ENCODE peak calls at places on chromosome 17, in ten cellular contexts. One of them, this sample, is unnamed.

GRCh38 chr17:59565959-59566324 is 532 bp downstream of the DHX40 start:
- DNase-seq in Karpas-422: peak; percentile 89
- DNase-seq in cardiac muscle cell: peak; percentile 82
- DNase-seq in heart left ventricle: peak; percentile 23
- DNase-seq in RWPE2: peak; percentile 59
- DNase-seq in endothelial cell of umbilical vein: peak; percentile 79
- DNase-seq in prostate gland: peak; percentile 15
- DNase-seq in PC-9: peak; percentile 75
- DNase-seq in NT2/D1: peak; percentile 43
- DNase-seq in dorsolateral prefrontal cortex: peak; percentile 75
- DNase-seq in this sample: peak; percentile 82

GRCh38 chr17:9371019-9371418 is 204.6 kb downstream of the STX8 start:
- DNase-seq in Karpas-422: peak; percentile 75
- DNase-seq in cardiac muscle cell: peak; percentile 69
- DNase-seq in heart left ventricle: peak; percentile 17
- DNase-seq in RWPE2: no peak
- DNase-seq in endothelial cell of umbilical vein: peak; percentile 78
- DNase-seq in prostate gland: no peak
- DNase-seq in PC-9: peak; percentile 58
- DNase-seq in NT2/D1: no peak
- DNase-seq in dorsolateral prefrontal cortex: no peak
- DNase-seq in this sample: peak; percentile 93

GRCh38 chr17:57438031-57438731 is 181.9 kb downstream of the MSI2 start:
- DNase-seq in Karpas-422: peak; percentile 51
- DNase-seq in cardiac muscle cell: no peak
- DNase-seq in heart left ventricle: no peak
- DNase-seq in RWPE2: no peak
- DNase-seq in endothelial cell of umbilical vein: no peak
- DNase-seq in prostate gland: no peak
- DNase-seq in PC-9: no peak
- DNase-seq in NT2/D1: no peak
- DNase-seq in dorsolateral prefrontal cortex: no peak
- DNase-seq in this sample: no peak

GRCh38 chr17:60315650-60316049 is 76.3 kb downstream of the USP32 start:
- DNase-seq in Karpas-422: no peak
- DNase-seq in cardiac muscle cell: no peak
- DNase-seq in heart left ventricle: no peak
- DNase-seq in RWPE2: no peak
- DNase-seq in endothelial cell of umbilical vein: no peak
- DNase-seq in prostate gland: no peak
- DNase-seq in PC-9: no peak
- DNase-seq in NT2/D1: no peak
- DNase-seq in dorsolateral prefrontal cortex: no peak
- DNase-seq in this sample: no peak

GRCh38 chr17:34370997-34371395 is 8.0 kb upstream of the CCL1 start:
- DNase-seq in Karpas-422: no peak
- DNase-seq in cardiac muscle cell: no peak
- DNase-seq in heart left ventricle: no peak
- DNase-seq in RWPE2: no peak
- DNase-seq in endothelial cell of umbilical vein: no peak
- DNase-seq in prostate gland: peak; percentile 39
- DNase-seq in PC-9: no peak
- DNase-seq in NT2/D1: no peak
- DNase-seq in dorsolateral prefrontal cortex: no peak
- DNase-seq in this sample: no peak

GRCh38 chr17:43003542-43004172 is 2.9 kb upstream of the IFI35 start:
- DNase-seq in Karpas-422: peak; percentile 61
- DNase-seq in cardiac muscle cell: peak; percentile 52
- DNase-seq in heart left ventricle: no peak
- DNase-seq in RWPE2: no peak
- DNase-seq in endothelial cell of umbilical vein: no peak
- DNase-seq in prostate gland: no peak
- DNase-seq in PC-9: peak; percentile 77
- DNase-seq in NT2/D1: no peak
- DNase-seq in dorsolateral prefrontal cortex: no peak
- DNase-seq in this sample: no peak

GRCh38 chr17:66221343-66221742 is 7.9 kb downstream of the APOH start:
- DNase-seq in Karpas-422: no peak
- DNase-seq in cardiac muscle cell: no peak
- DNase-seq in heart left ventricle: no peak
- DNase-seq in RWPE2: no peak
- DNase-seq in endothelial cell of umbilical vein: no peak
- DNase-seq in prostate gland: no peak
- DNase-seq in PC-9: no peak
- DNase-seq in NT2/D1: no peak
- DNase-seq in dorsolateral prefrontal cortex: no peak
- DNase-seq in this sample: no peak

GRCh38 chr17:7393613-7394451 is 493 bp downstream of the PLSCR3 start:
- DNase-seq in Karpas-422: peak; percentile 83
- DNase-seq in cardiac muscle cell: peak; percentile 16
- DNase-seq in heart left ventricle: no peak
- DNase-seq in RWPE2: peak; percentile 72
- DNase-seq in endothelial cell of umbilical vein: no peak
- DNase-seq in prostate gland: no peak
- DNase-seq in PC-9: no peak
- DNase-seq in NT2/D1: no peak
- DNase-seq in dorsolateral prefrontal cortex: no peak
- DNase-seq in this sample: no peak

GRCh38 chr17:50954641-50955121 is 88.5 kb upstream of the TOB1 start:
- DNase-seq in Karpas-422: no peak
- DNase-seq in cardiac muscle cell: no peak
- DNase-seq in heart left ventricle: no peak
- DNase-seq in RWPE2: no peak
- DNase-seq in endothelial cell of umbilical vein: no peak
- DNase-seq in prostate gland: no peak
- DNase-seq in PC-9: peak; percentile 11
- DNase-seq in NT2/D1: no peak
- DNase-seq in dorsolateral prefrontal cortex: no peak
- DNase-seq in this sample: no peak

GRCh38 chr17:65022751-65023421 is 33.7 kb downstream of the GNA13 start:
- DNase-seq in Karpas-422: no peak
- DNase-seq in cardiac muscle cell: peak; percentile 20
- DNase-seq in heart left ventricle: no peak
- DNase-seq in RWPE2: no peak
- DNase-seq in endothelial cell of umbilical vein: peak; percentile 40
- DNase-seq in prostate gland: no peak
- DNase-seq in PC-9: peak; percentile 66
- DNase-seq in NT2/D1: no peak
- DNase-seq in dorsolateral prefrontal cortex: no peak
- DNase-seq in this sample: peak; percentile 36

GRCh38 chr17:7322520-7323194 is 6.5 kb downstream of the NEURL4 start:
- DNase-seq in Karpas-422: no peak
- DNase-seq in cardiac muscle cell: no peak
- DNase-seq in heart left ventricle: no peak
- DNase-seq in RWPE2: no peak
- DNase-seq in endothelial cell of umbilical vein: no peak
- DNase-seq in prostate gland: no peak
- DNase-seq in PC-9: no peak
- DNase-seq in NT2/D1: no peak
- DNase-seq in dorsolateral prefrontal cortex: no peak
- DNase-seq in this sample: no peak

GRCh38 chr17:43695968-43696865 is 34.5 kb upstream of the MEOX1 start:
- DNase-seq in Karpas-422: no peak
- DNase-seq in cardiac muscle cell: peak; percentile 64
- DNase-seq in heart left ventricle: peak; percentile 60
- DNase-seq in RWPE2: no peak
- DNase-seq in endothelial cell of umbilical vein: no peak
- DNase-seq in prostate gland: no peak
- DNase-seq in PC-9: no peak
- DNase-seq in NT2/D1: no peak
- DNase-seq in dorsolateral prefrontal cortex: no peak
- DNase-seq in this sample: no peak

GRCh38 chr17:37438141-37438540 is 31.5 kb downstream of the TADA2A start:
- DNase-seq in Karpas-422: no peak
- DNase-seq in cardiac muscle cell: no peak
- DNase-seq in heart left ventricle: no peak
- DNase-seq in RWPE2: no peak
- DNase-seq in endothelial cell of umbilical vein: peak; percentile 23
- DNase-seq in prostate gland: no peak
- DNase-seq in PC-9: no peak
- DNase-seq in NT2/D1: no peak
- DNase-seq in dorsolateral prefrontal cortex: no peak
- DNase-seq in this sample: no peak

GRCh38 chr17:2023256-2023655 is 1.9 kb downstream of the RTN4RL1 start:
- DNase-seq in Karpas-422: no peak
- DNase-seq in cardiac muscle cell: no peak
- DNase-seq in heart left ventricle: no peak
- DNase-seq in RWPE2: no peak
- DNase-seq in endothelial cell of umbilical vein: no peak
- DNase-seq in prostate gland: no peak
- DNase-seq in PC-9: no peak
- DNase-seq in NT2/D1: no peak
- DNase-seq in dorsolateral prefrontal cortex: no peak
- DNase-seq in this sample: no peak

GRCh38 chr17:82212331-82213250 is at the start of gene CCDC57:
- DNase-seq in Karpas-422: peak; percentile 93
- DNase-seq in cardiac muscle cell: peak; percentile 89
- DNase-seq in heart left ventricle: peak; percentile 87
- DNase-seq in RWPE2: peak; percentile 82
- DNase-seq in endothelial cell of umbilical vein: peak; percentile 62
- DNase-seq in prostate gland: peak; percentile 58
- DNase-seq in PC-9: no peak
- DNase-seq in NT2/D1: no peak
- DNase-seq in dorsolateral prefrontal cortex: peak; percentile 85
- DNase-seq in this sample: no peak

GRCh38 chr17:7440823-7441174 is 1.5 kb downstream of the FGF11 start:
- DNase-seq in Karpas-422: no peak
- DNase-seq in cardiac muscle cell: peak; percentile 26
- DNase-seq in heart left ventricle: no peak
- DNase-seq in RWPE2: peak; percentile 72
- DNase-seq in endothelial cell of umbilical vein: peak; percentile 22
- DNase-seq in prostate gland: no peak
- DNase-seq in PC-9: no peak
- DNase-seq in NT2/D1: no peak
- DNase-seq in dorsolateral prefrontal cortex: no peak
- DNase-seq in this sample: no peak

GRCh38 chr17:19329136-19329535 is 33.4 kb downstream of the B9D1 start:
- DNase-seq in Karpas-422: no peak
- DNase-seq in cardiac muscle cell: no peak
- DNase-seq in heart left ventricle: no peak
- DNase-seq in RWPE2: no peak
- DNase-seq in endothelial cell of umbilical vein: no peak
- DNase-seq in prostate gland: no peak
- DNase-seq in PC-9: no peak
- DNase-seq in NT2/D1: no peak
- DNase-seq in dorsolateral prefrontal cortex: no peak
- DNase-seq in this sample: no peak

GRCh38 chr17:64781810-64782555 is 119.9 kb upstream of the SMURF2 start:
- DNase-seq in Karpas-422: no peak
- DNase-seq in cardiac muscle cell: no peak
- DNase-seq in heart left ventricle: no peak
- DNase-seq in RWPE2: no peak
- DNase-seq in endothelial cell of umbilical vein: no peak
- DNase-seq in prostate gland: no peak
- DNase-seq in PC-9: no peak
- DNase-seq in NT2/D1: no peak
- DNase-seq in dorsolateral prefrontal cortex: no peak
- DNase-seq in this sample: no peak

GRCh38 chr17:7440113-7440822 is 956 bp downstream of the FGF11 start:
- DNase-seq in Karpas-422: peak; percentile 68
- DNase-seq in cardiac muscle cell: no peak
- DNase-seq in heart left ventricle: peak; percentile 54
- DNase-seq in RWPE2: peak; percentile 79
- DNase-seq in endothelial cell of umbilical vein: peak; percentile 26
- DNase-seq in prostate gland: peak; percentile 44
- DNase-seq in PC-9: no peak
- DNase-seq in NT2/D1: no peak
- DNase-seq in dorsolateral prefrontal cortex: no peak
- DNase-seq in this sample: no peak

GRCh38 chr17:40816569-40816968 is 5.8 kb downstream of the KRT10 start:
- DNase-seq in Karpas-422: no peak
- DNase-seq in cardiac muscle cell: no peak
- DNase-seq in heart left ventricle: no peak
- DNase-seq in RWPE2: no peak
- DNase-seq in endothelial cell of umbilical vein: no peak
- DNase-seq in prostate gland: no peak
- DNase-seq in PC-9: no peak
- DNase-seq in NT2/D1: no peak
- DNase-seq in dorsolateral prefrontal cortex: no peak
- DNase-seq in this sample: no peak
- H3K27me3 ChIP-seq in Karpas-422: no peaks in the 10 kb centered on the region
- H3K27me3 ChIP-seq in cardiac muscle cell: peaks cover 49% of the 10 kb centered on the region
- H3K27me3 ChIP-seq in heart left ventricle: peaks cover 6% of the 10 kb centered on the region
- H3K27me3 ChIP-seq in RWPE2: no peaks in the 10 kb centered on the region
- H3K27me3 ChIP-seq in endothelial cell of umbilical vein: peaks cover 4% of the 10 kb centered on the region
- H3K27me3 ChIP-seq in prostate gland: no peaks in the 10 kb centered on the region
- H3K27me3 ChIP-seq in PC-9: no peaks in the 10 kb centered on the region
- H3K27me3 ChIP-seq in NT2/D1: no peaks in the 10 kb centered on the region
- H3K27me3 ChIP-seq in dorsolateral prefrontal cortex: no peaks in the 10 kb centered on the region
- H3K27me3 ChIP-seq in this sample: no peaks in the 10 kb centered on the region

DNA sequence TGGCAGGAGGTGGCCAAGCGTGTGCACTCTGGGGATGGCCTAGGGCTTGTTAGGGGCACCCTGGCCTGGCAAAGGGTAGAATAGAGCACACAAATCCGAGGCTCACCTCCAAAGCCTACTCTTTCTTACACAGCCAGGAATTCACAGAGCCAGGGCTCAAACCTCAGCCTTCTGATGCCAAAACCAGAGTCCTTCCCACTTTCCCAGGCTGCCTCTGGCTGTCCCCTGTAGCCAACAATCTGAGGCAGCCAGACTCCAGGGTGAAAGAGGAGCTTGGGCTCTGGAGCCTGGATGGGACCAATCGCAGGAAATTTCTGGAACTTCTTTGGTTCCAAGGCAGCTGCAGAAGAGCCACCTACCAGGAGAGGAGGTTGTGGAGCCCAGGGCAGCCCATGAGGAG is 127.9 kb downstream of the COPRS start:
- DNase-seq in Karpas-422: no peak
- DNase-seq in cardiac muscle cell: no peak
- DNase-seq in heart left ventricle: no peak
- DNase-seq in RWPE2: no peak
- DNase-seq in endothelial cell of umbilical vein: no peak
- DNase-seq in prostate gland: no peak
- DNase-seq in PC-9: no peak
- DNase-seq in NT2/D1: no peak
- DNase-seq in dorsolateral prefrontal cortex: no peak
- DNase-seq in this sample: no peak
- H3K27me3 ChIP-seq in Karpas-422: no peaks in the 10 kb centered on the region
- H3K27me3 ChIP-seq in cardiac muscle cell: no peaks in the 10 kb centered on the region
- H3K27me3 ChIP-seq in heart left ventricle: no peaks in the 10 kb centered on the region
- H3K27me3 ChIP-seq in RWPE2: no peaks in the 10 kb centered on the region
- H3K27me3 ChIP-seq in endothelial cell of umbilical vein: no peaks in the 10 kb centered on the region
- H3K27me3 ChIP-seq in prostate gland: no peaks in the 10 kb centered on the region
- H3K27me3 ChIP-seq in PC-9: no peaks in the 10 kb centered on the region
- H3K27me3 ChIP-seq in NT2/D1: no peaks in the 10 kb centered on the region
- H3K27me3 ChIP-seq in dorsolateral prefrontal cortex: no peaks in the 10 kb centered on the region
- H3K27me3 ChIP-seq in this sample: no peaks in the 10 kb centered on the region

GRCh38 chr17:61410100-61410551 is 10.5 kb downstream of the TBX2 start:
- DNase-seq in Karpas-422: no peak
- DNase-seq in cardiac muscle cell: no peak
- DNase-seq in heart left ventricle: no peak
- DNase-seq in RWPE2: peak; percentile 53
- DNase-seq in endothelial cell of umbilical vein: no peak
- DNase-seq in prostate gland: no peak
- DNase-seq in PC-9: no peak
- DNase-seq in NT2/D1: no peak
- DNase-seq in dorsolateral prefrontal cortex: no peak
- DNase-seq in this sample: no peak
- H3K27me3 ChIP-seq in Karpas-422: no peaks in the 10 kb centered on the region
- H3K27me3 ChIP-seq in cardiac muscle cell: peaks cover 35% of the 10 kb centered on the region
- H3K27me3 ChIP-seq in heart left ventricle: peaks cover 77% of the 10 kb centered on the region
- H3K27me3 ChIP-seq in RWPE2: no peaks in the 10 kb centered on the region
- H3K27me3 ChIP-seq in endothelial cell of umbilical vein: peaks cover 58% of the 10 kb centered on the region
- H3K27me3 ChIP-seq in prostate gland: no peaks in the 10 kb centered on the region
- H3K27me3 ChIP-seq in PC-9: no peaks in the 10 kb centered on the region
- H3K27me3 ChIP-seq in NT2/D1: peaks cover 68% of the 10 kb centered on the region
- H3K27me3 ChIP-seq in dorsolateral prefrontal cortex: peaks cover 44% of the 10 kb centered on the region
- H3K27me3 ChIP-seq in this sample: no peaks in the 10 kb centered on the region

GRCh38 chr17:18240449-18240848 is 15.0 kb downstream of the LLGL1 start:
- DNase-seq in Karpas-422: no peak
- DNase-seq in cardiac muscle cell: no peak
- DNase-seq in heart left ventricle: no peak
- DNase-seq in RWPE2: no peak
- DNase-seq in endothelial cell of umbilical vein: no peak
- DNase-seq in prostate gland: no peak
- DNase-seq in PC-9: no peak
- DNase-seq in NT2/D1: no peak
- DNase-seq in dorsolateral prefrontal cortex: no peak
- DNase-seq in this sample: no peak
- H3K27me3 ChIP-seq in Karpas-422: no peaks in the 10 kb centered on the region
- H3K27me3 ChIP-seq in cardiac muscle cell: no peaks in the 10 kb centered on the region
- H3K27me3 ChIP-seq in heart left ventricle: no peaks in the 10 kb centered on the region
- H3K27me3 ChIP-seq in RWPE2: no peaks in the 10 kb centered on the region
- H3K27me3 ChIP-seq in endothelial cell of umbilical vein: no peaks in the 10 kb centered on the region
- H3K27me3 ChIP-seq in prostate gland: no peaks in the 10 kb centered on the region
- H3K27me3 ChIP-seq in PC-9: no peaks in the 10 kb centered on the region
- H3K27me3 ChIP-seq in NT2/D1: no peaks in the 10 kb centered on the region
- H3K27me3 ChIP-seq in dorsolateral prefrontal cortex: no peaks in the 10 kb centered on the region
- H3K27me3 ChIP-seq in this sample: no peaks in the 10 kb centered on the region